ENCODE peak calls at places on chromosomes 13 and 19, in seven cellular contexts. Y, I, B, R, C, S and P are unnamed samples.

GRCh38 chr13:63351533-63351932 is 1935.9 kb upstream of the PCDH20 start:
- DNase-seq in C (no peak), B (no peak), S (no peak), Y (no peak), R (no peak), I (no peak), P (peak; percentile 3)

GRCh38 chr19:40623403-40624239 is 22.5 kb downstream of the LTBP4 start:
- DNase-seq in R (no peak), B (no peak), I (no peak), S (peak; percentile 92), C (no peak), Y (no peak), P (peak; percentile 81)

GRCh38 chr13:33251131-33251629 is 34.4 kb downstream of the STARD13 start:
- DNase-seq in S (peak; percentile 69), Y (no peak), C (no peak), R (peak; percentile 64), I (no peak), B (no peak), P (peak; percentile 50)

GRCh38 chr19:10270616-10271394 is at the start of gene ICAM1:
- DNase-seq in Y (peak; percentile 70), C (peak; percentile 88), B (peak; percentile 59), I (peak; percentile 91), S (peak; percentile 76), R (peak; percentile 71), P (peak; percentile 68)

GRCh38 chr19:17347877-17348276 is 10.5 kb downstream of the GTPBP3 start:
- DNase-seq in C (no peak), Y (no peak), S (no peak), R (no peak), B (no peak), I (no peak), P (no peak)

GRCh38 chr13:114256547-114256946 is 21.9 kb downstream of the CDC16 start:
- DNase-seq in B (no peak), C (no peak), R (no peak), I (no peak), S (no peak), Y (no peak), P (no peak)

GRCh38 chr19:9847087-9847671 is 12.1 kb downstream of the PIN1 start:
- DNase-seq in I (peak; percentile 77), S (peak; percentile 28), B (no peak), R (peak; percentile 58), Y (no peak), C (peak; percentile 52), P (peak; percentile 43)

GRCh38 chr19:3651684-3652083 is 25.1 kb upstream of the CACTIN start:
- DNase-seq in Y (no peak), B (no peak), I (no peak), C (no peak), R (no peak), S (no peak), P (no peak)

GRCh38 chr19:11152318-11153062 is 3.1 kb downstream of the SPC24 start:
- DNase-seq in R (no peak), S (peak; percentile 32), C (no peak), I (no peak), Y (no peak), B (no peak), P (no peak)

GRCh38 chr19:1591421-1592022 is 1.1 kb downstream of the MBD3 start:
- DNase-seq in C (peak; percentile 14), R (no peak), S (peak; percentile 71), Y (no peak), I (peak; percentile 70), B (no peak), P (no peak)

GRCh38 chr13:46478641-46479040 is 74.3 kb upstream of the LRCH1 start:
- DNase-seq in I (no peak), B (no peak), Y (no peak), R (no peak), C (no peak), S (no peak), P (no peak)

GRCh38 chr19:11995174-11995573 is 30.3 kb downstream of the ZNF763 start:
- DNase-seq in R (peak; percentile 28), Y (no peak), C (no peak), B (no peak), I (no peak), S (no peak), P (peak; percentile 11)

GRCh38 chr13:99610702-99611289 is 109.5 kb downstream of the TM9SF2 start:
- DNase-seq in C (no peak), Y (no peak), I (no peak), B (no peak), R (no peak), S (peak; percentile 75), P (no peak)

GRCh38 chr13:27853345-27853744 is 61.1 kb downstream of the GSX1 start:
- DNase-seq in Y (no peak), B (no peak), S (peak; percentile 1), C (no peak), R (no peak), I (no peak), P (no peak)

GRCh38 chr19:55047951-55048350 is 9.9 kb upstream of the GP6 start:
- DNase-seq in S (no peak), Y (no peak), B (no peak), C (no peak), R (no peak), I (no peak), P (no peak)

GRCh38 chr13:47288546-47288945 is 391.7 kb upstream of the HTR2A start:
- DNase-seq in R (no peak), C (no peak), I (no peak), Y (no peak), B (no peak), S (no peak), P (no peak)

GRCh38 chr13:52137489-52137888 is 8.6 kb upstream of the NEK5 start:
- DNase-seq in C (no peak), R (no peak), B (no peak), Y (no peak), S (no peak), I (no peak), P (no peak)

GRCh38 chr13:47672982-47673670 is 327.9 kb downstream of the SUCLA2 start:
- DNase-seq in I (no peak), R (no peak), C (no peak), Y (no peak), B (no peak), S (no peak), P (no peak)

GRCh38 chr13:113581871-113582270 is 2.7 kb upstream of the TFDP1 start:
- DNase-seq in S (no peak), I (peak; percentile 43), Y (no peak), R (no peak), B (no peak), C (no peak), P (no peak)

GRCh38 chr13:98068511-98068910 is 74.4 kb upstream of the FARP1 start:
- DNase-seq in Y (no peak), I (no peak), R (peak; percentile 10), C (no peak), S (peak; percentile 63), B (no peak), P (no peak)

GRCh38 chr13:104592127-104592526 is 1525.9 kb upstream of the SLC10A2 start:
- DNase-seq in C (no peak), R (peak; percentile 6), Y (no peak), I (no peak), S (no peak), B (no peak), P (no peak)

GRCh38 chr13:73722120-73722519 is 412.1 kb downstream of the KLF12 start:
- DNase-seq in S (peak; percentile 51), B (no peak), R (peak; percentile 19), C (peak; percentile 32), Y (no peak), I (no peak), P (peak; percentile 56)

GRCh38 chr13:61950828-61951227 is 535.2 kb upstream of the PCDH20 start:
- DNase-seq in R (no peak), C (no peak), I (no peak), B (no peak), Y (no peak), S (no peak), P (no peak)

GRCh38 chr19:16441661-16442071 is 30.1 kb downstream of the EPS15L1 start:
- DNase-seq in S (peak; percentile 70), B (no peak), C (no peak), I (no peak), Y (no peak), R (no peak), P (no peak)

GRCh38 chr13:105059786-105060185 is 1475.7 kb downstream of the EFNB2 start:
- DNase-seq in Y (no peak), R (no peak), I (no peak), S (no peak), B (no peak), C (no peak), P (no peak)

GRCh38 chr19:46579286-46579944 is 21.7 kb upstream of the CALM3 start:
- DNase-seq in S (no peak), C (peak; percentile 46), Y (no peak), R (no peak), B (no peak), I (peak; percentile 75), P (peak; percentile 27)

GRCh38 chr19:49553451-49554271 is 25.9 kb downstream of the RCN3 start:
- DNase-seq in S (peak; percentile 41), B (peak; percentile 52), I (peak; percentile 84), C (peak; percentile 47), Y (no peak), R (no peak), P (no peak)

GRCh38 chr13:113208424-113209335 is at the start of gene PCID2:
- DNase-seq in S (peak; percentile 100), I (peak; percentile 97), C (peak; percentile 95), Y (peak; percentile 99), R (peak; percentile 65), B (peak; percentile 85), P (peak; percentile 82)

GRCh38 chr13:74464656-74465055 is 330.5 kb upstream of the KLF12 start:
- DNase-seq in C (no peak), S (peak; percentile 78), Y (no peak), R (no peak), B (no peak), I (no peak), P (no peak)

GRCh38 chr13:83065136-83065535 is 817.1 kb downstream of the SLITRK1 start:
- DNase-seq in S (peak; percentile 29), Y (no peak), C (no peak), I (no peak), B (no peak), R (no peak), P (no peak)

GRCh38 chr19:41993612-41994483 is at the start of gene ATP1A3:
- DNase-seq in I (peak; percentile 87), Y (peak; percentile 71), C (peak; percentile 66), B (peak; percentile 41), S (peak; percentile 93), R (peak; percentile 76), P (peak; percentile 40)

GRCh38 chr19:10815969-10816635 is 19.9 kb downstream of the TMED1 start:
- DNase-seq in S (no peak), Y (no peak), C (no peak), I (no peak), B (no peak), R (no peak), P (no peak)

GRCh38 chr13:78012046-78012445 is 93.4 kb upstream of the EDNRB start:
- DNase-seq in B (no peak), R (no peak), S (no peak), I (no peak), C (no peak), Y (no peak), P (no peak)

GRCh38 chr19:45166723-45167252 is 6.0 kb upstream of the NKPD1 start:
- DNase-seq in B (no peak), C (no peak), Y (no peak), S (no peak), I (no peak), R (no peak), P (no peak)

GRCh38 chr19:1884719-1885334 is 469 bp downstream of the ABHD17A start:
- DNase-seq in B (no peak), I (no peak), S (peak; percentile 32), C (no peak), R (no peak), Y (no peak), P (no peak)